ENCODE peak calls at places on chromosomes 11 and 22, in ten cellular contexts. One of them, this sample, is unnamed.

GRCh38 chr22:19657252-19658056 is 56.8 kb upstream of the SEPTIN5 start:
- DNase-seq in lung microvascular endothelial cell: no peak
- DNase-seq in T-helper 2 cell treated with Interferon-gamma antibody and Interleukin-4, amounts not matched to agents 5 μg/mL and 100 μg/mL, for 36 hours: no peak
- DNase-seq in T-cell: no peak
- DNase-seq in MV-4-11: no peak
- DNase-seq in dermis blood vessel endothelial cell: no peak
- DNase-seq in iPS DF 19.7: no peak
- DNase-seq in stimulated activated CD4-positive, alpha-beta T cell treated with anti-CD3 and anti-CD28 coated beads, Interleukin-1b, Interleukin-23, amount 100 ng/mL, for 24 hours: no peak
- DNase-seq in NCI-H345: no peak
- DNase-seq in HFF-Myc: no peak
- DNase-seq in this sample: no peak

GRCh38 chr11:290621-291231 is 1.8 kb downstream of the PGGHG start:
- DNase-seq in NCI-H345: no peak
- DNase-seq in stimulated activated CD4-positive, alpha-beta T cell treated with anti-CD3 and anti-CD28 coated beads, Interleukin-1b, Interleukin-23, amount 100 ng/mL, for 24 hours: no peak
- DNase-seq in T-helper 2 cell treated with Interferon-gamma antibody and Interleukin-4, amounts not matched to agents 5 μg/mL and 100 μg/mL, for 36 hours: no peak
- DNase-seq in MV-4-11: no peak
- DNase-seq in dermis blood vessel endothelial cell: no peak
- DNase-seq in T-cell: no peak
- DNase-seq in lung microvascular endothelial cell: no peak
- DNase-seq in HFF-Myc: no peak
- DNase-seq in iPS DF 19.7: no peak
- DNase-seq in this sample: no peak

GRCh38 chr11:18706330-18707243 is 8.0 kb downstream of the TMEM86A start:
- DNase-seq in stimulated activated CD4-positive, alpha-beta T cell treated with anti-CD3 and anti-CD28 coated beads, Interleukin-1b, Interleukin-23, amount 100 ng/mL, for 24 hours: peak; percentile 27
- DNase-seq in T-cell: peak; percentile 53
- DNase-seq in lung microvascular endothelial cell: peak; percentile 75
- DNase-seq in T-helper 2 cell treated with Interferon-gamma antibody and Interleukin-4, amounts not matched to agents 5 μg/mL and 100 μg/mL, for 36 hours: no peak
- DNase-seq in NCI-H345: peak; percentile 70
- DNase-seq in HFF-Myc: no peak
- DNase-seq in iPS DF 19.7: no peak
- DNase-seq in dermis blood vessel endothelial cell: peak; percentile 73
- DNase-seq in MV-4-11: no peak
- DNase-seq in this sample: no peak

GRCh38 chr11:105790841-105791240 is 181.0 kb downstream of the GRIA4 start:
- DNase-seq in T-helper 2 cell treated with Interferon-gamma antibody and Interleukin-4, amounts not matched to agents 5 μg/mL and 100 μg/mL, for 36 hours: no peak
- DNase-seq in MV-4-11: no peak
- DNase-seq in NCI-H345: no peak
- DNase-seq in iPS DF 19.7: no peak
- DNase-seq in T-cell: no peak
- DNase-seq in HFF-Myc: no peak
- DNase-seq in stimulated activated CD4-positive, alpha-beta T cell treated with anti-CD3 and anti-CD28 coated beads, Interleukin-1b, Interleukin-23, amount 100 ng/mL, for 24 hours: no peak
- DNase-seq in lung microvascular endothelial cell: no peak
- DNase-seq in dermis blood vessel endothelial cell: no peak
- DNase-seq in this sample: no peak

GRCh38 chr22:34812631-34813030 is 253.3 kb upstream of the ISX start:
- DNase-seq in dermis blood vessel endothelial cell: no peak
- DNase-seq in NCI-H345: no peak
- DNase-seq in MV-4-11: no peak
- DNase-seq in HFF-Myc: no peak
- DNase-seq in stimulated activated CD4-positive, alpha-beta T cell treated with anti-CD3 and anti-CD28 coated beads, Interleukin-1b, Interleukin-23, amount 100 ng/mL, for 24 hours: no peak
- DNase-seq in T-helper 2 cell treated with Interferon-gamma antibody and Interleukin-4, amounts not matched to agents 5 μg/mL and 100 μg/mL, for 36 hours: no peak
- DNase-seq in lung microvascular endothelial cell: no peak
- DNase-seq in iPS DF 19.7: no peak
- DNase-seq in T-cell: no peak
- DNase-seq in this sample: no peak

GRCh38 chr11:12889243-12889642 is 119.9 kb upstream of the RASSF10 start:
- DNase-seq in T-helper 2 cell treated with Interferon-gamma antibody and Interleukin-4, amounts not matched to agents 5 μg/mL and 100 μg/mL, for 36 hours: no peak
- DNase-seq in HFF-Myc: no peak
- DNase-seq in MV-4-11: peak; percentile 87
- DNase-seq in iPS DF 19.7: no peak
- DNase-seq in dermis blood vessel endothelial cell: no peak
- DNase-seq in lung microvascular endothelial cell: no peak
- DNase-seq in NCI-H345: no peak
- DNase-seq in stimulated activated CD4-positive, alpha-beta T cell treated with anti-CD3 and anti-CD28 coated beads, Interleukin-1b, Interleukin-23, amount 100 ng/mL, for 24 hours: no peak
- DNase-seq in T-cell: no peak
- DNase-seq in this sample: no peak

GRCh38 chr22:17665884-17666283 is 27.3 kb downstream of the BCL2L13 start:
- DNase-seq in lung microvascular endothelial cell: no peak
- DNase-seq in stimulated activated CD4-positive, alpha-beta T cell treated with anti-CD3 and anti-CD28 coated beads, Interleukin-1b, Interleukin-23, amount 100 ng/mL, for 24 hours: no peak
- DNase-seq in dermis blood vessel endothelial cell: no peak
- DNase-seq in NCI-H345: no peak
- DNase-seq in iPS DF 19.7: no peak
- DNase-seq in T-cell: no peak
- DNase-seq in MV-4-11: no peak
- DNase-seq in HFF-Myc: no peak
- DNase-seq in T-helper 2 cell treated with Interferon-gamma antibody and Interleukin-4, amounts not matched to agents 5 μg/mL and 100 μg/mL, for 36 hours: no peak
- DNase-seq in this sample: no peak

GRCh38 chr11:42025404-42025803 is 566.0 kb upstream of the LRRC4C start:
- DNase-seq in lung microvascular endothelial cell: no peak
- DNase-seq in dermis blood vessel endothelial cell: no peak
- DNase-seq in HFF-Myc: no peak
- DNase-seq in stimulated activated CD4-positive, alpha-beta T cell treated with anti-CD3 and anti-CD28 coated beads, Interleukin-1b, Interleukin-23, amount 100 ng/mL, for 24 hours: no peak
- DNase-seq in NCI-H345: no peak
- DNase-seq in MV-4-11: no peak
- DNase-seq in T-helper 2 cell treated with Interferon-gamma antibody and Interleukin-4, amounts not matched to agents 5 μg/mL and 100 μg/mL, for 36 hours: no peak
- DNase-seq in T-cell: no peak
- DNase-seq in iPS DF 19.7: no peak
- DNase-seq in this sample: no peak

GRCh38 chr11:95584180-95584579 is 205.4 kb downstream of the FAM76B start:
- DNase-seq in dermis blood vessel endothelial cell: no peak
- DNase-seq in T-cell: no peak
- DNase-seq in stimulated activated CD4-positive, alpha-beta T cell treated with anti-CD3 and anti-CD28 coated beads, Interleukin-1b, Interleukin-23, amount 100 ng/mL, for 24 hours: no peak
- DNase-seq in lung microvascular endothelial cell: no peak
- DNase-seq in NCI-H345: no peak
- DNase-seq in iPS DF 19.7: no peak
- DNase-seq in T-helper 2 cell treated with Interferon-gamma antibody and Interleukin-4, amounts not matched to agents 5 μg/mL and 100 μg/mL, for 36 hours: no peak
- DNase-seq in MV-4-11: no peak
- DNase-seq in HFF-Myc: no peak
- DNase-seq in this sample: no peak

GRCh38 chr22:19775496-19776325 is 15.1 kb downstream of the TBX1 start:
- DNase-seq in stimulated activated CD4-positive, alpha-beta T cell treated with anti-CD3 and anti-CD28 coated beads, Interleukin-1b, Interleukin-23, amount 100 ng/mL, for 24 hours: no peak
- DNase-seq in lung microvascular endothelial cell: no peak
- DNase-seq in MV-4-11: no peak
- DNase-seq in HFF-Myc: no peak
- DNase-seq in NCI-H345: no peak
- DNase-seq in dermis blood vessel endothelial cell: no peak
- DNase-seq in T-cell: no peak
- DNase-seq in iPS DF 19.7: no peak
- DNase-seq in T-helper 2 cell treated with Interferon-gamma antibody and Interleukin-4, amounts not matched to agents 5 μg/mL and 100 μg/mL, for 36 hours: no peak
- DNase-seq in this sample: no peak

GRCh38 chr11:4891996-4892640 is 10.4 kb downstream of the OR51T1 start:
- DNase-seq in NCI-H345: no peak
- DNase-seq in iPS DF 19.7: no peak
- DNase-seq in lung microvascular endothelial cell: no peak
- DNase-seq in stimulated activated CD4-positive, alpha-beta T cell treated with anti-CD3 and anti-CD28 coated beads, Interleukin-1b, Interleukin-23, amount 100 ng/mL, for 24 hours: no peak
- DNase-seq in HFF-Myc: peak; percentile 33
- DNase-seq in T-helper 2 cell treated with Interferon-gamma antibody and Interleukin-4, amounts not matched to agents 5 μg/mL and 100 μg/mL, for 36 hours: no peak
- DNase-seq in T-cell: no peak
- DNase-seq in MV-4-11: no peak
- DNase-seq in dermis blood vessel endothelial cell: no peak
- DNase-seq in this sample: peak; percentile 77

GRCh38 chr22:38292694-38293093 is 19.9 kb upstream of the TMEM184B start:
- DNase-seq in MV-4-11: peak; percentile 26
- DNase-seq in dermis blood vessel endothelial cell: no peak
- DNase-seq in iPS DF 19.7: no peak
- DNase-seq in HFF-Myc: no peak
- DNase-seq in lung microvascular endothelial cell: no peak
- DNase-seq in stimulated activated CD4-positive, alpha-beta T cell treated with anti-CD3 and anti-CD28 coated beads, Interleukin-1b, Interleukin-23, amount 100 ng/mL, for 24 hours: no peak
- DNase-seq in T-helper 2 cell treated with Interferon-gamma antibody and Interleukin-4, amounts not matched to agents 5 μg/mL and 100 μg/mL, for 36 hours: no peak
- DNase-seq in T-cell: no peak
- DNase-seq in NCI-H345: no peak
- DNase-seq in this sample: no peak

GRCh38 chr22:37021710-37022482 is 2.4 kb downstream of the MPST start:
- DNase-seq in dermis blood vessel endothelial cell: peak; percentile 74
- DNase-seq in MV-4-11: peak; percentile 16
- DNase-seq in NCI-H345: no peak
- DNase-seq in T-helper 2 cell treated with Interferon-gamma antibody and Interleukin-4, amounts not matched to agents 5 μg/mL and 100 μg/mL, for 36 hours: peak; percentile 47
- DNase-seq in iPS DF 19.7: no peak
- DNase-seq in stimulated activated CD4-positive, alpha-beta T cell treated with anti-CD3 and anti-CD28 coated beads, Interleukin-1b, Interleukin-23, amount 100 ng/mL, for 24 hours: peak; percentile 40
- DNase-seq in lung microvascular endothelial cell: peak; percentile 65
- DNase-seq in HFF-Myc: no peak
- DNase-seq in T-cell: peak; percentile 44
- DNase-seq in this sample: no peak